ENCODE peak calls at places on chromosome 21, in four cellular contexts. P is T-helper 9 cell; Z is activated CD4-positive, alpha-beta T cell treated with anti-CD3 and anti-CD28 coated beads, Interleukin-2, amount 10 ng/mL, durations not matched to agents 7 days and 5 days; A is HFF-Myc. H is an unnamed sample.

GRCh38 chr21:31713973-31714740 is 17.8 kb downstream of the SCAF4 start:
- DNase-seq in P (no peak), Z (no peak), A (no peak), H (peak)

GRCh38 chr21:38181101-38181500 is 75.7 kb upstream of the KCNJ15 start:
- DNase-seq in Z (no peak), A (peak), P (no peak), H (no peak)

GRCh38 chr21:28018741-28019669 is 973.7 kb downstream of the LTN1 start:
- DNase-seq in Z (no peak), A (no peak), P (no peak), H (peak)

GRCh38 chr21:43975469-43976098 is 36.5 kb upstream of the TRAPPC10 start:
- DNase-seq in A (peak), Z (peak), P (peak), H (peak)

GRCh38 chr21:45765375-45765774 is 121.8 kb downstream of the PCBP3 start:
- DNase-seq in A (no peak), Z (no peak), P (no peak), H (no peak)

GRCh38 chr21:28788030-28788429 is 204.6 kb downstream of the LTN1 start:
- DNase-seq in A (no peak), P (no peak), Z (no peak), H (no peak)

GRCh38 chr21:45639206-45640000 is 4.1 kb upstream of the PCBP3 start:
- DNase-seq in P (no peak), A (no peak), Z (no peak), H (no peak)

GRCh38 chr21:43701936-43702784 is 16.8 kb upstream of the PDXK start:
- DNase-seq in P (no peak), Z (no peak), A (no peak), H (no peak)

GRCh38 chr21:46098303-46099141 is 610 bp downstream of the COL6A2 start:
- DNase-seq in A (no peak), Z (peak), P (no peak), H (peak)